ENCODE peak calls at places on chromosomes 16 and 17, in five cellular contexts. X is HepG2, L is H1, M is GM12878, J is K562. Q is an unnamed sample.

GRCh38 chr17:78168906-78169793 is 769 bp downstream of the SYNGR2 start:
- DNase-seq in J (no peak), L (no peak), X (no peak), M (no peak), Q (peak)

GRCh38 chr17:55317284-55317683 is 52.5 kb downstream of the HLF start:
- DNase-seq in X (no peak), J (no peak), L (no peak), M (no peak), Q (no peak)

GRCh38 chr17:66885417-66885816 is 50.5 kb downstream of the CACNG5 start:
- DNase-seq in L (no peak), X (no peak), M (no peak), J (no peak), Q (no peak)

GRCh38 chr17:17079336-17079735 is 37.1 kb downstream of the MPRIP start:
- DNase-seq in L (no peak), M (no peak), X (no peak), J (no peak), Q (no peak)

GRCh38 chr16:69865701-69866100 is 85.4 kb upstream of the CLEC18A start:
- DNase-seq in M (no peak), X (peak), J (peak), L (no peak), Q (no peak)

GRCh38 chr17:78258323-78259229 is 27.1 kb downstream of the TMEM235 start:
- DNase-seq in M (no peak), J (peak), X (peak), L (no peak), Q (no peak)

GRCh38 chr16:17467923-17468540 is 2.7 kb downstream of the XYLT1 start:
- DNase-seq in J (no peak), X (peak), L (no peak), M (no peak), Q (peak)

GRCh38 chr17:38728290-38728831 is 1.8 kb upstream of the CISD3 start:
- DNase-seq in L (no peak), X (no peak), M (peak), J (no peak), Q (no peak)

GRCh38 chr17:78426293-78426879 is 47.9 kb downstream of the PGS1 start:
- DNase-seq in J (no peak), X (no peak), M (no peak), L (no peak), Q (no peak)

GRCh38 chr17:78289004-78289403 is 57.6 kb downstream of the TMEM235 start:
- DNase-seq in L (no peak), J (no peak), X (no peak), M (no peak), Q (no peak)

GRCh38 chr17:38451840-38452529 is 23.7 kb downstream of the ARHGAP23 start:
- DNase-seq in J (peak), L (peak), M (no peak), X (no peak), Q (peak)

GRCh38 chr17:64103751-64104364 is 26.1 kb downstream of the ERN1 start:
- DNase-seq in L (no peak), X (no peak), M (peak), J (no peak), Q (no peak)

GRCh38 chr16:78249056-78249455 is 149.6 kb downstream of the WWOX start:
- DNase-seq in X (peak), M (no peak), L (no peak), J (no peak), Q (peak)
- TF ChIP-seq ATF2 in X (peak), M (no peak), L (no peak), J (no peak), Q (no peak)

DNA sequence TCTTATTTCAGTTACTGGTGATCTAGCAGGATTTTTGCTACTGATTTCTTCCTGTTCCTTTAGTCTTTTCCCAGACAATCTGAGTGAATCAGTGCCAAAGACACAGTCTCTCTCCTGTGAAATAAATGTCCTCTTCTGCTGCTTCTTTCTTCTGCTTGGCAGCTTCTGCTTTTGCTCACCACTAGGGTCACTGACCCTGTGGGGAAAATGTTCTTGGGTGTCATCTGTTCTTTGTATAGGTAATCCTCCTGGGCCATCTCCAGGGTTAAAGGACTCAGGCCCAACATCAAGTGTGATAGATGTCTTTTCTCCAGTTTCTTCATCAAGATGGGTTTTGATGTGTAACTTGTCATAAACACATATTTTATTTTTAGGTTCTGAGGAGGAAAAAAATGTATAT is 5.2 kb downstream of the PALB2 start:
- DNase-seq in M (no peak), X (no peak), J (no peak), L (no peak), Q (no peak)
- TF ChIP-seq ATF2 in M (no peak), X (no peak), J (no peak), L (no peak), Q (no peak)

GRCh38 chr16:88286301-88286923 is 96.3 kb upstream of the ZNF469 start:
- DNase-seq in X (no peak), L (no peak), M (no peak), J (no peak), Q (no peak)
- TF ChIP-seq ATF2 in X (no peak), L (no peak), M (no peak), J (no peak), Q (no peak)

GRCh38 chr16:49560018-49560830 is 186.6 kb downstream of the C16orf78 start:
- DNase-seq in M (no peak), J (no peak), X (no peak), L (no peak), Q (no peak)

GRCh38 chr16:49562228-49562627 is 188.6 kb downstream of the C16orf78 start:
- DNase-seq in L (no peak), J (no peak), M (no peak), X (no peak), Q (no peak)

GRCh38 chr16:49567940-49568339 is 194.3 kb downstream of the C16orf78 start:
- DNase-seq in L (no peak), J (peak), M (no peak), X (no peak), Q (no peak)

GRCh38 chr16:49563666-49564065 is 190.1 kb downstream of the C16orf78 start:
- DNase-seq in X (no peak), L (no peak), M (no peak), J (no peak), Q (no peak)

DNA sequence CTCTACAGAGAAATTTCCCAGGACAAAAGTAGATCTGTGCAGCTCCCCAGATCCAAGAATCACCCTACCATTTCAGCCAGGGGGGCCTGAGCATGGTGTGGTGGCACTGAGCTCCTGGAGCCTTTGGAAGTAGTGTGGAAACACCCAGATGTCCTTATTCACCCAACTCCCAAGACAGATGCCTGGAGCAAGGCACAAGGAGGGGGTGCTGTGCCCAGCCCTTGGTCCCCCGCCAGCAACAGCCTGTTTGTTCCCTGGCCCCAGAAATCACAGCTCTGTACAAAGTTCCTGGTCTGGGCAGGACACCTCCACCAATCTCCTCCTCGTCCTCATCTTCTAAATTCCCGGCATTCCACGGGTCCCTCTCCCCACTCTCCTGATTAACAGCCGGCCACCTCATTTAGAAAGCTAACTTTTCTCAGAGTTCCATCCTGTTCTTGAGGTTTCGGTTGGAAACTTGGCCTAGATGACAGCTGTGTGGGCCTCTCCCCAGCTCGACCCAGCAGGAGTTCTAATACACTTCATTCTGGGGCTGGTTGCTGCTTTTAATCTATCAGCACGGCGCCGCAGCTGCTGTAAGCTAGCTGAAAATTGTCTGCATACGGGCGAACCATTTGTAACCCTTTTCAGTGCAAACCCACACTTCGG is 191.1 kb downstream of the C16orf78 start:
- DNase-seq in L (no peak), J (no peak), M (no peak), X (no peak), Q (no peak)
- TF ChIP-seq ATF2 in L (no peak), J (no peak), M (no peak), X (no peak), Q (no peak)

GRCh38 chr16:89505204-89506112 is 2.7 kb upstream of the SPG7 start:
- DNase-seq in L (no peak), M (peak), X (peak), J (peak), Q (no peak)

GRCh38 chr16:89506113-89506504 is 2.1 kb upstream of the SPG7 start:
- DNase-seq in M (no peak), X (no peak), J (no peak), L (no peak), Q (no peak)

GRCh38 chr16:89507834-89508590 is at the start of gene SPG7:
- DNase-seq in L (no peak), M (peak), X (peak), J (peak), Q (peak)

GRCh38 chr16:89507219-89507833 is 877 bp upstream of the SPG7 start:
- DNase-seq in L (no peak), X (no peak), J (no peak), M (no peak), Q (no peak)

DNA sequence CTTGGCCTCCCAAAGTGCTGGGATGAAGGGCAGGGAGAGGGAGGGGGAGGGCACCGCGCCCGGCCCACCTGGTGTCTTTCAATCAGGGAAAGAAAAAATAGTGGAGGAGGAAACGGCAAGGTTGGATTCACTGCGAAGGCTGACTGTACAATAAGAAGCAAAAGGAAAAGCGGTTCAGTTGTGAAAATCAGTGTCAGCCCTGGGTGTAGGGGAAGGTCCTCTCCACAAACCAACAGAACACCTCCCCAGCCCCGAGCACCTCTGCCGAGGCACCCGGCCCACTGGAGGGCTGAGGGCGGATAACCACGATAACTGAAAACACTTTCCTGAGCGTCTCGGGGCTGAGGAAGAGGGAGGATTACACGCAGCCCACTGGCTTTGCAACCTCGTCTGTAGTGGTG is 1.4 kb upstream of the SPG7 start:
- DNase-seq in J (no peak), X (no peak), L (no peak), M (no peak), Q (no peak)
- TF ChIP-seq ATF2 in J (no peak), X (no peak), L (no peak), M (no peak), Q (no peak)

DNA sequence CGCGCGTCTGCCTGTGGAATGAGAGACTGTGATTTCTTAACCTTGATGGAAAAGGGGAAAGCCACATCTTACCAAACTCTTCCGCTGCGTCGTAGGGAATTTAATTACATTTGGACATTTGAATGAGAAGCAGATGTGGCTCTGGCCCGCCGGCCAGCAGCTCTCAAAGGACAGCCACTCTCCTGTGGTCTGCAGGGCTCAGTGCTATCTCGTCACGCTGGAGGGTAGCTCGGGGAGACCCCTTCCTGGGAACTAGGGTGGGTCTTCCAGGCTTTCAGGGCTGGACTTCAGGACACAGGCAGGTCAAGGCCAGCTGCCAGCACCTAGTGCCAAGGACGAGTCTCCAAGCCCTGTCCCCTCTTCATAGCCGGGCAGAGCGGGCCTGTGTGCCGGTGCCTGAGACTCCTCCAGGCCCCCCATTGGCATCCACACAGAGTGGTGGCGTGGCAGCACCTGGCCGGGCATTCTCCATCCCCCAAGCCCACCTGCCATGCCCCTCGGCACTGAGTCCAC is 15.9 kb upstream of the TBX2 start:
- DNase-seq in L (no peak), M (no peak), X (no peak), J (no peak), Q (no peak)
- TF ChIP-seq ATF2 in L (no peak), M (no peak), X (no peak), J (no peak), Q (no peak)

GRCh38 chr16:78228704-78229103 is 129.2 kb downstream of the WWOX start:
- DNase-seq in M (no peak), X (no peak), J (no peak), L (no peak), Q (no peak)

GRCh38 chr16:78224342-78224741 is 124.9 kb downstream of the WWOX start:
- DNase-seq in L (no peak), M (no peak), J (no peak), X (no peak), Q (no peak)

GRCh38 chr16:78230832-78231231 is 131.4 kb downstream of the WWOX start:
- DNase-seq in M (no peak), L (no peak), J (no peak), X (no peak), Q (no peak)

GRCh38 chr16:78227855-78228254 is 128.4 kb downstream of the WWOX start:
- DNase-seq in M (no peak), X (peak), L (no peak), J (no peak), Q (no peak)
- TF ChIP-seq ATF2 in M (no peak), X (no peak), L (no peak), J (no peak), Q (no peak)